ENCODE peak calls at places on chromosomes 16 and 17, in five cellular contexts. One of them, this sample, is unnamed.

GRCh38 chr17:67276075-67276474 is 31.1 kb upstream of the HELZ start:
- DNase-seq in fibroblast of the aortic adventitia: no peak
- DNase-seq in CD4-positive, alpha-beta memory T cell: no peak
- DNase-seq in uterus: no peak
- DNase-seq in OCI-LY7: peak
- DNase-seq in this sample: no peak

GRCh38 chr17:66678827-66679226 is 156.1 kb upstream of the CACNG5 start:
- DNase-seq in fibroblast of the aortic adventitia: no peak
- DNase-seq in CD4-positive, alpha-beta memory T cell: no peak
- DNase-seq in uterus: no peak
- DNase-seq in OCI-LY7: no peak
- DNase-seq in this sample: no peak

GRCh38 chr17:28008526-28008925 is 34.0 kb upstream of the NLK start:
- DNase-seq in fibroblast of the aortic adventitia: peak
- DNase-seq in CD4-positive, alpha-beta memory T cell: no peak
- DNase-seq in uterus: no peak
- DNase-seq in OCI-LY7: peak
- DNase-seq in this sample: peak

GRCh38 chr16:54595636-54596035 is 309.0 kb upstream of the IRX3 start:
- DNase-seq in fibroblast of the aortic adventitia: no peak
- DNase-seq in CD4-positive, alpha-beta memory T cell: no peak
- DNase-seq in uterus: no peak
- DNase-seq in OCI-LY7: no peak
- DNase-seq in this sample: no peak

GRCh38 chr17:56373981-56374380 is 219.5 kb upstream of the NOG start:
- DNase-seq in fibroblast of the aortic adventitia: no peak
- DNase-seq in CD4-positive, alpha-beta memory T cell: no peak
- DNase-seq in uterus: no peak
- DNase-seq in OCI-LY7: no peak
- DNase-seq in this sample: no peak

GRCh38 chr16:19595043-19595767 is 39.7 kb downstream of the VPS35L start:
- DNase-seq in fibroblast of the aortic adventitia: peak
- DNase-seq in CD4-positive, alpha-beta memory T cell: no peak
- DNase-seq in uterus: no peak
- DNase-seq in OCI-LY7: no peak
- DNase-seq in this sample: no peak

GRCh38 chr16:87625241-87625797 is 23.0 kb downstream of the JPH3 start:
- DNase-seq in fibroblast of the aortic adventitia: no peak
- DNase-seq in CD4-positive, alpha-beta memory T cell: no peak
- DNase-seq in uterus: no peak
- DNase-seq in OCI-LY7: no peak
- DNase-seq in this sample: no peak

GRCh38 chr17:75318211-75318610 is 29.0 kb upstream of the SLC25A19 start:
- DNase-seq in fibroblast of the aortic adventitia: no peak
- DNase-seq in CD4-positive, alpha-beta memory T cell: no peak
- DNase-seq in uterus: no peak
- DNase-seq in OCI-LY7: no peak
- DNase-seq in this sample: no peak

GRCh38 chr16:16083421-16084156 is 134.2 kb downstream of the ABCC1 start:
- DNase-seq in fibroblast of the aortic adventitia: peak
- DNase-seq in CD4-positive, alpha-beta memory T cell: no peak
- DNase-seq in uterus: no peak
- DNase-seq in OCI-LY7: peak
- DNase-seq in this sample: peak

GRCh38 chr17:77594416-77595209 is 363.9 kb upstream of the TNRC6C start:
- DNase-seq in fibroblast of the aortic adventitia: no peak
- DNase-seq in CD4-positive, alpha-beta memory T cell: no peak
- DNase-seq in uterus: no peak
- DNase-seq in OCI-LY7: no peak
- DNase-seq in this sample: peak

GRCh38 chr16:56547120-56547948 is 17.5 kb upstream of the MT4 start:
- DNase-seq in fibroblast of the aortic adventitia: peak
- DNase-seq in CD4-positive, alpha-beta memory T cell: no peak
- DNase-seq in uterus: no peak
- DNase-seq in OCI-LY7: peak
- DNase-seq in this sample: peak

GRCh38 chr17:28476076-28476475 is 2.6 kb downstream of the SLC13A2 start:
- DNase-seq in fibroblast of the aortic adventitia: no peak
- DNase-seq in CD4-positive, alpha-beta memory T cell: no peak
- DNase-seq in uterus: no peak
- DNase-seq in OCI-LY7: no peak
- DNase-seq in this sample: no peak

GRCh38 chr16:46427340-46428107 is 193.7 kb downstream of the SHCBP1 start:
- DNase-seq in fibroblast of the aortic adventitia: no peak
- DNase-seq in CD4-positive, alpha-beta memory T cell: no peak
- DNase-seq in uterus: no peak
- DNase-seq in OCI-LY7: no peak
- DNase-seq in this sample: no peak

GRCh38 chr17:38600416-38600815 is 5.3 kb downstream of the SRCIN1 start:
- DNase-seq in fibroblast of the aortic adventitia: no peak
- DNase-seq in CD4-positive, alpha-beta memory T cell: no peak
- DNase-seq in uterus: no peak
- DNase-seq in OCI-LY7: no peak
- DNase-seq in this sample: no peak

GRCh38 chr16:82059161-82059982 is 24.3 kb downstream of the HSD17B2 start:
- DNase-seq in fibroblast of the aortic adventitia: no peak
- DNase-seq in CD4-positive, alpha-beta memory T cell: no peak
- DNase-seq in uterus: no peak
- DNase-seq in OCI-LY7: no peak
- DNase-seq in this sample: no peak

GRCh38 chr17:20103454-20104448 is 94.6 kb downstream of the SPECC1 start:
- DNase-seq in fibroblast of the aortic adventitia: no peak
- DNase-seq in CD4-positive, alpha-beta memory T cell: no peak
- DNase-seq in uterus: no peak
- DNase-seq in OCI-LY7: no peak
- DNase-seq in this sample: no peak

GRCh38 chr17:45954914-45955313 is 44.1 kb upstream of the STH start:
- DNase-seq in fibroblast of the aortic adventitia: no peak
- DNase-seq in CD4-positive, alpha-beta memory T cell: no peak
- DNase-seq in uterus: no peak
- DNase-seq in OCI-LY7: no peak
- DNase-seq in this sample: no peak

GRCh38 chr17:45367216-45367615 is 50.4 kb upstream of the MAP3K14 start:
- DNase-seq in fibroblast of the aortic adventitia: no peak
- DNase-seq in CD4-positive, alpha-beta memory T cell: no peak
- DNase-seq in uterus: no peak
- DNase-seq in OCI-LY7: no peak
- DNase-seq in this sample: no peak

GRCh38 chr17:79633154-79633553 is 22.3 kb upstream of the RBFOX3 start:
- DNase-seq in fibroblast of the aortic adventitia: no peak
- DNase-seq in CD4-positive, alpha-beta memory T cell: no peak
- DNase-seq in uterus: peak
- DNase-seq in OCI-LY7: no peak
- DNase-seq in this sample: no peak

GRCh38 chr17:76439314-76439928 is 13.5 kb downstream of the UBE2O start:
- DNase-seq in fibroblast of the aortic adventitia: no peak
- DNase-seq in CD4-positive, alpha-beta memory T cell: no peak
- DNase-seq in uterus: no peak
- DNase-seq in OCI-LY7: peak
- DNase-seq in this sample: no peak

GRCh38 chr17:75872434-75873351 is 5.7 kb downstream of the TRIM47 start:
- DNase-seq in fibroblast of the aortic adventitia: peak
- DNase-seq in CD4-positive, alpha-beta memory T cell: peak
- DNase-seq in uterus: peak
- DNase-seq in OCI-LY7: no peak
- DNase-seq in this sample: no peak

GRCh38 chr17:4881761-4882555 is 17.4 kb upstream of the C17orf107 start:
- DNase-seq in fibroblast of the aortic adventitia: peak
- DNase-seq in CD4-positive, alpha-beta memory T cell: peak
- DNase-seq in uterus: no peak
- DNase-seq in OCI-LY7: peak
- DNase-seq in this sample: peak

GRCh38 chr16:57194512-57194911 is 8.4 kb downstream of the RSPRY1 start:
- DNase-seq in fibroblast of the aortic adventitia: peak
- DNase-seq in CD4-positive, alpha-beta memory T cell: no peak
- DNase-seq in uterus: no peak
- DNase-seq in OCI-LY7: no peak
- DNase-seq in this sample: no peak

GRCh38 chr16:5001571-5001970 is 32.2 kb downstream of the NAGPA start:
- DNase-seq in fibroblast of the aortic adventitia: no peak
- DNase-seq in CD4-positive, alpha-beta memory T cell: no peak
- DNase-seq in uterus: no peak
- DNase-seq in OCI-LY7: no peak
- DNase-seq in this sample: no peak

GRCh38 chr17:9364837-9365430 is 210.7 kb downstream of the STX8 start:
- DNase-seq in fibroblast of the aortic adventitia: peak
- DNase-seq in CD4-positive, alpha-beta memory T cell: no peak
- DNase-seq in uterus: no peak
- DNase-seq in OCI-LY7: no peak
- DNase-seq in this sample: no peak

GRCh38 chr17:19262650-19263620 is 25.8 kb downstream of the EPN2 start:
- DNase-seq in fibroblast of the aortic adventitia: peak
- DNase-seq in CD4-positive, alpha-beta memory T cell: no peak
- DNase-seq in uterus: peak
- DNase-seq in OCI-LY7: no peak
- DNase-seq in this sample: no peak

GRCh38 chr16:2286550-2286949 is 18.6 kb upstream of the RNPS1 start:
- DNase-seq in fibroblast of the aortic adventitia: no peak
- DNase-seq in CD4-positive, alpha-beta memory T cell: no peak
- DNase-seq in uterus: no peak
- DNase-seq in OCI-LY7: no peak
- DNase-seq in this sample: no peak

GRCh38 chr16:4868573-4868972 is 21.3 kb downstream of the UBN1 start:
- DNase-seq in fibroblast of the aortic adventitia: no peak
- DNase-seq in CD4-positive, alpha-beta memory T cell: no peak
- DNase-seq in uterus: no peak
- DNase-seq in OCI-LY7: no peak
- DNase-seq in this sample: no peak

GRCh38 chr17:64202683-64203430 is 60.2 kb downstream of the TEX2 start:
- DNase-seq in fibroblast of the aortic adventitia: peak
- DNase-seq in CD4-positive, alpha-beta memory T cell: no peak
- DNase-seq in uterus: no peak
- DNase-seq in OCI-LY7: no peak
- DNase-seq in this sample: no peak

GRCh38 chr16:57013268-57013667 is 23.9 kb downstream of the NLRC5 start:
- DNase-seq in fibroblast of the aortic adventitia: peak
- DNase-seq in CD4-positive, alpha-beta memory T cell: no peak
- DNase-seq in uterus: no peak
- DNase-seq in OCI-LY7: no peak
- DNase-seq in this sample: no peak

GRCh38 chr17:81313776-81314409 is 18.8 kb upstream of the SLC38A10 start:
- DNase-seq in fibroblast of the aortic adventitia: no peak
- DNase-seq in CD4-positive, alpha-beta memory T cell: no peak
- DNase-seq in uterus: peak
- DNase-seq in OCI-LY7: no peak
- DNase-seq in this sample: no peak

GRCh38 chr16:24041834-24042631 is 206.2 kb downstream of the PRKCB start:
- DNase-seq in fibroblast of the aortic adventitia: peak
- DNase-seq in CD4-positive, alpha-beta memory T cell: peak
- DNase-seq in uterus: no peak
- DNase-seq in OCI-LY7: peak
- DNase-seq in this sample: peak

DNA sequence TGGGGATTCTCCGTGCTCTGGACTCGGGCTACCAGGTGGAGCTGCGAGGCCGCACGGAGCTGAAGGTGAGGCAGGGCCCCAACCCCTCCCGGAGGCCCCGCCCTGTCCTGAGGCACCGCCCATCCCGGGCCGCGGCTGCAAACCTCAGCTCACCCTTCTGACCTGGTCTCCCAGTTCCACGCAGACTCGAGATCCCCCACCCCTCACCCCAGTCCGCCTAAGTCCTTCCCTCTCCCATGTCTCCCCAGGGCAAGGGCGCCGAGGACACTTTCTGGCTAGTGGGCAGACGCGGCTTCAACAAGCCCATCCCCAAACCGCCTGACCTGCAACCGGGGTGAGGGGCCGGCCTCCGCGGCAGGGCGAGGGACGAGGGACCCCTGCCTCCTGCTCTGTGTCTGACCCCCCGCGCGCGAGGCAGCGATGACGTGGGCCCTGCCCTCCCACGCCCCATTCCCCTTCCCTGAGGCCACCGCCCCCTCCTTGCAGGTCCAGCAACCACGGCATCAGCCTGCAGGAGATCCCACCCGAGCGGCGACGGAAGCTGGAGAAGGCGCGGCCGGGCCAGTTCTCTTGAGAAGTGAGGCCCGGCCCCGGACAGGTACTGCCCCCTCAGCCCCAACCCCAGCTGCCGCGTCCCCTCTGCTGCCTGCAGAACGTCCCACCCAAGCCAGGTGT is 13.7 kb downstream of the GUCY2D start:
- DNase-seq in fibroblast of the aortic adventitia: no peak
- DNase-seq in CD4-positive, alpha-beta memory T cell: no peak
- DNase-seq in uterus: no peak
- DNase-seq in OCI-LY7: no peak
- DNase-seq in this sample: no peak
- H3K4me3 ChIP-seq in fibroblast of the aortic adventitia: peak
- H3K4me3 ChIP-seq in CD4-positive, alpha-beta memory T cell: peak
- H3K4me3 ChIP-seq in uterus: peak
- H3K4me3 ChIP-seq in OCI-LY7: peak
- H3K4me3 ChIP-seq in this sample: peak

GRCh38 chr17:10420811-10421210 is 939 bp downstream of the MYH8 start:
- DNase-seq in fibroblast of the aortic adventitia: no peak
- DNase-seq in CD4-positive, alpha-beta memory T cell: no peak
- DNase-seq in uterus: no peak
- DNase-seq in OCI-LY7: no peak
- DNase-seq in this sample: no peak
- H3K4me3 ChIP-seq in fibroblast of the aortic adventitia: no peak
- H3K4me3 ChIP-seq in CD4-positive, alpha-beta memory T cell: no peak
- H3K4me3 ChIP-seq in uterus: no peak
- H3K4me3 ChIP-seq in OCI-LY7: no peak
- H3K4me3 ChIP-seq in this sample: no peak

GRCh38 chr17:13491916-13492315 is 109.8 kb downstream of the HS3ST3A1 start:
- DNase-seq in fibroblast of the aortic adventitia: no peak
- DNase-seq in CD4-positive, alpha-beta memory T cell: no peak
- DNase-seq in uterus: no peak
- DNase-seq in OCI-LY7: no peak
- DNase-seq in this sample: no peak
- H3K4me3 ChIP-seq in fibroblast of the aortic adventitia: no peak
- H3K4me3 ChIP-seq in CD4-positive, alpha-beta memory T cell: no peak
- H3K4me3 ChIP-seq in uterus: no peak
- H3K4me3 ChIP-seq in OCI-LY7: no peak
- H3K4me3 ChIP-seq in this sample: no peak

DNA sequence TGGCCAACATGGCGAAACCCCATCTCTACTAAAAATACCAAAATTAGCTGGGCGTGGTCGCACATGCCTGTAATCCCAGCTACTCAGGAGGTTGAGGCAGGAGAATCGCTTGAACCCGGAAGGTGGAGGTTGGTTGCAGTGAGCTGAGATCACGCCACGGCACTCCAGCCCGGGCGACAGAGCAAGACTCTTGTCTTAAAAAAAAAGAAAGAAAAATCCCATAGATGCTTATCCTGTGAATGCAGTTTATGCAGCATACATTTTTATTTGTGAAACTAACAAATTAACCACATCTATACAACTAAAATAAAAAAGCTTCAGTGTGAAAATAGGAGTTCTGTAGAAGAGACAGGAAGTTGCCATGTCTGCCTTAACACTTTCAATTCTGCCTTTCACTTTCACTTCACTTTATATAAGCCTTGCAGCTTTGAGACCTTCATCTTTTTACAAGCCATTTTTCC is 7.1 kb downstream of the IGSF6 start:
- DNase-seq in fibroblast of the aortic adventitia: peak
- DNase-seq in CD4-positive, alpha-beta memory T cell: peak
- DNase-seq in uterus: no peak
- DNase-seq in OCI-LY7: peak
- DNase-seq in this sample: peak
- H3K4me3 ChIP-seq in fibroblast of the aortic adventitia: no peak
- H3K4me3 ChIP-seq in CD4-positive, alpha-beta memory T cell: peak
- H3K4me3 ChIP-seq in uterus: peak
- H3K4me3 ChIP-seq in OCI-LY7: peak
- H3K4me3 ChIP-seq in this sample: peak